ENCODE peak calls at places on chromosomes 7 and 10, in ten cellular contexts. Y, B, P, X, G, O, F, C, L and M are unnamed samples. For H3K36me3 and H3K4me1, the result is how much of the 10 kb centered on the place peaks cover.

GRCh38 chr10:8051109-8051781 is 3.2 kb upstream of the GATA3 start:
- DNase-seq in Y (no peak), B (no peak), G (no peak), P (no peak), X (no peak), L (no peak), C (no peak), O (peak), F (no peak), M (no peak)

GRCh38 chr7:29229946-29230345 is 35.4 kb downstream of the CHN2 start:
- DNase-seq in Y (no peak), O (no peak), L (no peak), P (no peak), C (no peak), X (no peak), F (no peak), B (no peak), G (no peak), M (no peak)

GRCh38 chr7:131331806-131332205 is 4.1 kb downstream of the MKLN1 start:
- DNase-seq in X (no peak), B (no peak), P (no peak), L (no peak), F (no peak), Y (no peak), C (no peak), G (no peak), O (no peak), M (no peak)

GRCh38 chr10:25175527-25176420 is 973 bp downstream of the GPR158 start:
- DNase-seq in O (no peak), X (no peak), G (peak), P (peak), Y (no peak), B (no peak), L (peak), F (peak), C (peak), M (peak)

GRCh38 chr10:117175215-117175900 is 21.9 kb upstream of the KCNK18 start:
- DNase-seq in Y (no peak), P (peak), O (peak), X (peak), L (no peak), C (peak), G (peak), F (no peak), B (no peak), M (peak)

GRCh38 chr7:69260023-69260422 is 338.3 kb upstream of the AUTS2 start:
- DNase-seq in G (no peak), X (no peak), F (no peak), B (no peak), O (no peak), Y (no peak), P (no peak), C (no peak), L (no peak), M (no peak)

GRCh38 chr7:36278767-36279171 is 110.9 kb upstream of the ANLN start:
- DNase-seq in B (no peak), F (peak), X (no peak), G (no peak), Y (peak), O (no peak), C (peak), P (no peak), L (peak), M (no peak)

GRCh38 chr10:75444781-75445386 is 13.5 kb downstream of the LRMDA start:
- DNase-seq in G (no peak), Y (no peak), O (no peak), X (no peak), B (no peak), F (peak), P (no peak), L (no peak), C (no peak), M (no peak)

GRCh38 chr7:75039166-75039565 is 34.4 kb downstream of the RCC1L start:
- DNase-seq in P (no peak), F (peak), L (no peak), X (no peak), O (no peak), G (no peak), Y (peak), B (no peak), C (no peak), M (no peak)

GRCh38 chr10:75971402-75972211 is 540.2 kb downstream of the LRMDA start:
- DNase-seq in B (no peak), C (peak), X (no peak), F (peak), L (peak), P (no peak), O (no peak), G (no peak), Y (peak), M (no peak)

GRCh38 chr7:149625339-149625946 is 127.8 kb upstream of the ZNF746 start:
- DNase-seq in F (peak), B (peak), Y (peak), P (peak), C (peak), O (peak), L (peak), G (peak), X (peak), M (no peak)
- H3K4me3 ChIP-seq in F (peak), B (peak), Y (no peak), P (peak), C (peak), O (peak), L (no peak), G (peak), X (peak), M (peak)

GRCh38 chr7:5500777-5501350 is 77.2 kb upstream of the TNRC18 start:
- DNase-seq in F (no peak), B (no peak), P (no peak), O (no peak), L (no peak), X (no peak), G (no peak), Y (no peak), C (no peak), M (no peak)
- H3K36me3 ChIP-seq in F (under half), B (under half), P (under half), O (under half), L (under half), X (under half), G (under half), Y (half or more), C (under half), M (under half)

GRCh38 chr7:76352193-76352592 is 6.6 kb downstream of the YWHAG start:
- DNase-seq in Y (peak), B (no peak), P (no peak), O (no peak), F (no peak), X (peak), G (no peak), L (no peak), C (peak), M (no peak)
- H3K4me1 ChIP-seq in Y (under half), B (under half), P (under half), O (under half), F (under half), X (half or more), G (under half), L (under half), C (under half), M (under half)

GRCh38 chr10:129694184-129694583 is 227.1 kb downstream of the MGMT start:
- DNase-seq in C (no peak), F (no peak), B (no peak), X (no peak), G (no peak), O (no peak), Y (no peak), L (no peak), P (no peak), M (no peak)
- H3K4me3 ChIP-seq in C (no peak), F (no peak), B (no peak), X (no peak), G (no peak), O (no peak), Y (no peak), L (no peak), P (no peak), M (no peak)

GRCh38 chr10:87803831-87804230 is 14.2 kb downstream of the ATAD1 start:
- DNase-seq in B (no peak), L (no peak), X (no peak), G (no peak), Y (no peak), F (no peak), O (no peak), P (peak), C (no peak), M (no peak)

GRCh38 chr10:87798082-87798481 is 19.9 kb downstream of the ATAD1 start:
- DNase-seq in C (no peak), L (no peak), G (no peak), X (no peak), O (no peak), B (no peak), Y (no peak), F (no peak), P (no peak), M (no peak)

GRCh38 chr10:87799860-87800259 is 18.2 kb downstream of the ATAD1 start:
- DNase-seq in P (no peak), G (no peak), O (no peak), X (no peak), L (no peak), F (no peak), Y (no peak), B (no peak), C (no peak), M (no peak)

GRCh38 chr10:87804939-87805569 is 13.0 kb downstream of the ATAD1 start:
- DNase-seq in G (no peak), C (no peak), P (no peak), O (no peak), F (no peak), Y (no peak), X (no peak), B (no peak), L (no peak), M (no peak)

GRCh38 chr10:87803328-87803727 is 14.7 kb downstream of the ATAD1 start:
- DNase-seq in B (no peak), F (no peak), C (no peak), Y (no peak), P (no peak), L (no peak), O (no peak), G (no peak), X (no peak), M (peak)
- H3K36me3 ChIP-seq in B (under half), F (under half), C (half or more), Y (under half), P (under half), L (under half), O (under half), G (under half), X (under half), M (under half)

GRCh38 chr10:69327463-69328345 is 49.4 kb downstream of the HK1 start:
- DNase-seq in P (peak), B (peak), F (peak), X (peak), Y (peak), O (peak), L (peak), C (peak), G (peak), M (no peak)
- H3K4me1 ChIP-seq in P (under half), B (half or more), F (under half), X (half or more), Y (under half), O (under half), L (half or more), C (under half), G (under half), M (under half)

GRCh38 chr10:33489606-33490176 is 155.2 kb upstream of the NRP1 start:
- DNase-seq in Y (peak), X (no peak), C (no peak), B (no peak), O (no peak), G (no peak), F (no peak), P (no peak), L (no peak), M (no peak)

GRCh38 chr10:33485276-33485675 is 150.8 kb upstream of the NRP1 start:
- DNase-seq in P (no peak), X (no peak), L (no peak), F (no peak), O (no peak), G (no peak), Y (no peak), B (no peak), C (no peak), M (no peak)

GRCh38 chr10:33484787-33485186 is 150.3 kb upstream of the NRP1 start:
- DNase-seq in P (no peak), O (no peak), L (peak), Y (peak), F (no peak), G (no peak), X (no peak), B (no peak), C (peak), M (peak)

GRCh38 chr10:33483124-33483794 is 148.8 kb upstream of the NRP1 start:
- DNase-seq in Y (peak), B (no peak), G (no peak), O (no peak), P (no peak), L (no peak), F (no peak), X (no peak), C (no peak), M (no peak)

DNA sequence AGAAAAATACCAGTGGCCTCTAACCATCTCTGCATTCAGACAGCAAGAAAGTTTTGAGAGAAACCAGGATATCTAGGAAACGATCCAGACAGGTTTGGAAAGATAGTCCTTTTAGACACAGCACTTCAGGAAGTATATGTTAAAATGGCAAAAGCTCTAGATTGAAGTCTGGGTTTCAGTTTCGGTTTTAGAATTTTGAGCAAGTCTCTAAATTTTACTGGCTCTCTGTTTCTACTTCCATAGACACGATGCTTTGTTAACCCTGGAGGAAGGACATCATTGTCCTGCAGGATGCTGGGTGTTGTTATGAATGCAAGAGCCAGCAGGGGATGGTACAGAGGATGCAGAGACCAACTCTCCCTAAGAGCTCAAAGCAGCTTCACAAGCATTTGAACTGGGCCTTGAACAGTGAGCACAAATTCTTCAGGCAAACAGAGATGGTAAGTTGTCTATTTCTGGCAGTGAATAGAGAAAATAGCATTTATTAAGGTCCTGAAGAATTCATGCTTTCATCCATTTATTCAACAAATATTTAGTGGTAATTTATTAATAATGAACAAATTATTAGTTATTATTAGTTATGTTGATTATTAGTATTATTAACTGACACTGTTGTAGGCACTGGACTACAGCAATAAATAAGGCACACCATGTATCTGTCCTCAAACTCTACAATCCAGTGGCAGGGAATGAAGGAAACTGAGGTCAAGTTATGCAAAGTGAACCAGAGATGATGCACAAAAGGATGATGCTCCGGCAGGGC is 152.7 kb upstream of the NRP1 start:
- DNase-seq in C (peak), G (no peak), X (no peak), L (peak), Y (peak), P (no peak), B (no peak), F (no peak), O (no peak), M (no peak)
- H3K4me3 ChIP-seq in C (peak), G (no peak), X (no peak), L (no peak), Y (no peak), P (no peak), B (no peak), F (no peak), O (peak), M (no peak)

DNA sequence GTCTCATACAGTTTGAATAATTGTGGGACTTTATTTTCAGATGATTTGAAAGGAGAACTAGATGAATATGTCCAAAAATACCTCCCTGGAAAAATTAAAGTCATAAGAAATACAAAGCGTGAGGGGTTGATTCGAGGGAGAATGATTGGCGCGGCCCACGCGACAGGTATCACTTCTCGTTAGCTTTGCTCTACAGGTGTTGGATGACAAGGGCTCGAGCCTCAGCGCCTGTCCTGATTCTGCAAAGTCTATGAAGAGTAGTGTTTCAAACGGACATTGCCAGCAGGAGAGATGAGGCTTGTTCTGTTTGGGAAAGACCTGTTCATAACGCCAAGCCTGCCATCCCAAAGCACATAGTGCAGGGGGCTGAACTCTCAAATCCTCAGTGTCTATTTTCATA is 79.7 kb downstream of the GALNT11 start:
- DNase-seq in Y (no peak), C (no peak), L (no peak), X (no peak), P (no peak), B (no peak), O (no peak), F (no peak), G (no peak), M (no peak)
- H3K36me3 ChIP-seq in Y (under half), C (half or more), L (under half), X (under half), P (under half), B (under half), O (under half), F (under half), G (half or more), M (under half)